ENCODE peak calls at places on chromosome 22, in five cellular contexts. C, F, P, H and D are unnamed samples. For H3K9me3, the result is how much of the 10 kb centered on the place peaks cover.

GRCh38 chr22:49296561-49296960 is 531.1 kb downstream of the BRD1 start:
- DNase-seq in C (peak), F (no peak), H (no peak), P (no peak), D (no peak)

GRCh38 chr22:38460367-38460952 is 5.5 kb upstream of the KCNJ4 start:
- DNase-seq in F (no peak), P (no peak), H (no peak), C (no peak), D (no peak)

GRCh38 chr22:29093501-29093921 is 20.7 kb downstream of the KREMEN1 start:
- DNase-seq in C (no peak), P (no peak), F (no peak), H (no peak), D (no peak)

GRCh38 chr22:32422062-32422461 is 10.0 kb upstream of the RTCB start:
- DNase-seq in P (no peak), F (no peak), H (no peak), C (no peak), D (no peak)

GRCh38 chr22:38218661-38219331 is 17.0 kb downstream of the MAFF start:
- DNase-seq in P (peak), C (peak), H (peak), F (peak), D (peak)

GRCh38 chr22:33898121-33898520 is 22.2 kb downstream of the LARGE1 start:
- DNase-seq in C (no peak), P (no peak), H (no peak), F (no peak), D (no peak)

GRCh38 chr22:18012528-18012927 is 11.8 kb downstream of the MICAL3 start:
- DNase-seq in P (no peak), F (no peak), C (no peak), H (no peak), D (no peak)

GRCh38 chr22:19055801-19056200 is 66.4 kb downstream of the DGCR2 start:
- DNase-seq in F (no peak), H (no peak), P (no peak), C (no peak), D (no peak)

GRCh38 chr22:20114506-20115475 is 1.1 kb upstream of the RANBP1 start:
- DNase-seq in P (no peak), H (no peak), C (no peak), F (no peak), D (no peak)

GRCh38 chr22:19463491-19464469 is 15.2 kb downstream of the UFD1 start:
- DNase-seq in P (no peak), F (peak), C (no peak), H (no peak), D (no peak)

GRCh38 chr22:28909375-28909774 is 26.0 kb downstream of the ZNRF3 start:
- DNase-seq in P (no peak), F (no peak), C (no peak), H (no peak), D (no peak)

GRCh38 chr22:44192098-44192810 is 11.5 kb downstream of the PARVG start:
- DNase-seq in C (peak), H (no peak), P (peak), F (no peak), D (no peak)

DNA sequence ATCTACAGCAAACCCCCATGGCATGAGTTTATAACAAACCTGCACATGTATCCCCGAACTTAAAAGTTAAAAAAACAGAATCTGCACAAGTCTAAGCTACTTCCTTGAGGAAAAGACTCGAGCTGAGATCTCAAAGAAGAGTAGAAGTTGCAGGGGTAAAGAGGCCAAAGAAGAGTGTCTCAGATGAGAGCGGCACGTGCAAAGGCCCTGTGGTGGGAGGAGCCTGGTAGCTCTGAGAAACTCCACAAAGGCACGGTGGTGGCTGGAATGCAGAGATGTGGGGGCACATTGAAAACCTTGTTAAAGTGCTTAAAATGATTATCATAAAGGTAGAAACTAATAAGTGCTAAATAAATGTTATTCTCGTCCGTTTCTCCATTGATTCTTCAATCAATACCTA is 103.2 kb upstream of the GRK3 start:
- DNase-seq in F (no peak), P (no peak), C (no peak), H (no peak), D (no peak)
- TF ChIP-seq POLR2A in F (no peak), P (no peak), C (no peak), H (no peak), D (no peak)

GRCh38 chr22:37201066-37201820 is 11.0 kb downstream of the SSTR3 start:
- DNase-seq in H (no peak), F (no peak), P (no peak), C (no peak), D (no peak)

GRCh38 chr22:37198290-37199102 is 10.4 kb upstream of the C1QTNF6 start:
- DNase-seq in C (peak), H (peak), P (peak), F (peak), D (peak)

GRCh38 chr22:37199103-37199838 is 11.2 kb upstream of the C1QTNF6 start:
- DNase-seq in P (peak), C (peak), F (peak), H (peak), D (peak)

GRCh38 chr22:37197451-37198289 is 9.6 kb upstream of the C1QTNF6 start:
- DNase-seq in F (no peak), P (peak), C (no peak), H (peak), D (peak)

GRCh38 chr22:37199839-37200161 is 11.8 kb upstream of the C1QTNF6 start:
- DNase-seq in F (no peak), C (no peak), P (no peak), H (peak), D (no peak)
- TF ChIP-seq CTCF in F (no peak), C (no peak), P (no peak), H (peak), D (no peak)

GRCh38 chr22:35174398-35174797 is 82.9 kb upstream of the HMGXB4 start:
- DNase-seq in P (no peak), F (no peak), H (no peak), C (no peak), D (no peak)
- H3K9me3 ChIP-seq in P (under half), F (under half), H (under half), C (under half), D (under half)

DNA sequence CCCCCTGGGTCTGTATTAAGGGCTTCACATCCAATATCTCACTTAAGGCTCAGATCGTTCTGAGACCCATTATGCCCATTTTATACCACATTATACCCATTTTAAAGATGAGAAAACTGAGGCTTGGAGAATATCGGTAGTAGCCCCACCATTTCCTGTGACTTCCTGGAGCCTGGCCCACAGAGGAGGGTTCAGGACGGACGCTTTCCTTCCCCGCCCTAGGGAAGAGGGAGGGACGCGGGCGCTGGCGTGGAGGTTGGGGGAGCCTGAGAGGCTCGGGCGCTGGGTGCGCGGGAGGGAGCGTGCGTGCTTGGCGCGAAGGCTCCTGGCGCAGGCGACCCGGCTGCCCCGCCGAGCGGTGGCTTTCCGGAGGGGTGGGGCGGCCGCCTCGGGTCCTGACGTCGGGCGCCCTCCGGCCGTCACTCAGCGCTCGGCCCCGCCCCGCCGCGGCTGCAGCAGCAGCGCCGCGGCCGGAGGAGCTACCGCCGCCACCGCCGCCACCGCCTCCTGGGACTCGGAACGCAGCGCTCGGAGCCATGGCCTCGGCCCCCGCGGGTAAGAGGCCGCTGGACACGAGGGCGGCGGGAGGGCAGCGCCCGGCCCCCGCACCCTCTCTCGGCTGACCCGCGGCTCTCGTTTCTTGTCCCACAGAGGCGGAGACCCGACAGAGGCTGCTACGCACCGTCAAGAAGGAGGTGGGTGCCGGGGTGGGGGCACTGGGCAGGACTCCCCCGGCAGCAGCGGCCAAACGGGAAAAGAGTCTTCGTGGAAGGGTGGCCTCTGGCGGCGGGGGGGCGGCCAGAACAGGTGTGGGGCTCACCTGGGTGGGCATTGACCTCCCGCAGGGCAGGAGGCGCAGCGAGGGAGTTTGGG is at the start of gene SGSM1:
- DNase-seq in H (peak), P (peak), F (peak), C (peak), D (peak)
- TF ChIP-seq POLR2A in H (no peak), P (peak), F (peak), C (no peak), D (no peak)

GRCh38 chr22:30667486-30668305 is at the start of gene DUSP18:
- DNase-seq in C (peak), P (peak), F (peak), H (peak), D (peak)
- TF ChIP-seq CTCF in C (peak), P (peak), F (peak), H (peak), D (peak)

GRCh38 chr22:23144432-23144831 is 845 bp upstream of the RAB36 start:
- DNase-seq in F (no peak), H (no peak), P (no peak), C (no peak), D (no peak)
- H3K9me3 ChIP-seq in F (under half), H (under half), P (under half), C (under half), D (under half)

GRCh38 chr22:39920134-39920743 is 19.4 kb downstream of the GRAP2 start:
- DNase-seq in H (no peak), C (no peak), F (no peak), P (no peak), D (no peak)
- TF ChIP-seq POLR2A in H (no peak), C (no peak), F (no peak), P (no peak), D (no peak)

DNA sequence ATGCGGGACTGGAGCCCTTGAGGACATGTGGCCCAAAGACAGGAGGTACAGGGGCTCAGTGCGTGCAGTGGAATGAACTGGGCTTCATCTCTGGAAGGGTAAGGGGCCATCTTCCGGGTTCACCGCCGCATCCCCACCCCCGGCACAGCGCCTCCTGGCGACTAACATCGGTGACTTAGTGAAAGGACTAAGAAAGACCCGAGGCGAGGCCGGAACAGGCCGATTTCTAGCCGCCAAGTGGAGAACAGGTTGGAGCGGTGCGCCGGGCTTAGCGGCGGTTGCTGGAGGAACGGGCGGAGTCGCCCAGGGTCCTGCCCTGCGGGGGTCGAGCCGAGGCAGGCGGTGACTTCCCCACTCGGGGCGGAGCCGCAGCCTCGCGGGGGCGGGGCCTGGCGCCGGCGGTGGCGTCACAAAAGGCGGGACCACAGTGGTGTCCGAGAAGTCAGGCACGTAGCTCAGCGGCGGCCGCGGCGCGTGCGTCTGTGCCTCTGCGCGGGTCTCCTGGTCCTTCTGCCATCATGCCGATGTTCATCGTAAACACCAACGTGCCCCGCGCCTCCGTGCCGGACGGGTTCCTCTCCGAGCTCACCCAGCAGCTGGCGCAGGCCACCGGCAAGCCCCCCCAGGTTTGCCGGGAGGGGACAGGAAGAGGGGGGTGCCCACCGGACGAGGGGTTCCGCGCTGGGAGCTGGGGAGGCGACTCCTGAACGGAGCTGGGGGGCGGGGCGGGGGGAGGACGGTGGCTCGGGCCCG is at the start of gene MIF:
- DNase-seq in H (peak), C (peak), F (peak), P (peak), D (peak)
- TF ChIP-seq CTCF in H (peak), C (peak), F (peak), P (peak), D (peak)

DNA sequence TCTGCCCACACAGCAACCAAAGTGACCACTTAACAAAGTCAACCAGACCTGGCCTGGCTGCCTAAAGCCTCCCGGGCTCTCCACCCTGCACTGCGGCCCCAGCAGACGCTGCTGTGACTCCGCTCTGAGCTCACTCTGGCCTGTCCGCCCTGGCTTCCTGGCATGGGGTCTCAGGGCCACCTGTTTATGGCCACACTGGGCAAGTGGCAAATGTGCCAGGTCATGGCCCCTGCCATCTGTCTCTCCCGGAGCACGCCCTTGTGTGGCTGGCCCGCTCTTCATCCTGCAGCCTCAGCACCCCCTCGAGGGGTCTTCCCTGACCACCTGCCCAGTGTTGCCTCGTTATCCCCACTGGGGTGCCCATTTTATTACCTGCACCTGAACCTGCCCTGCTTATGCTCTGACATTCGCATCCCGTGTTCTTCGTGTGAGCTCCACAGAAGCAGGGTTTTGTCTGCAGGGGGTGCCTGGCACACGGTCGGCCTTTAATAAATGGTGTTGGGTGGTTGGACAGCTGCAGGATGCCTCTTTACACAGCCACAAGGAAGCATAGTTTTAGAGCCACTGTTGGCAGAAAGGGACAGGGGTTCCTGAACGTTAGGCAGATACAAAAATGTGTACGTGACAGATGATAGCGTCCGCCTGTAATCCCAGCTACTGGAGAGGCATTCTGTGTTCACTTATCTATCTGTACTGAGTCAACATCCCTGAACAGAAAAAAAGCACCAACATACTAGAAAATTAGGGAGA is 785.6 kb downstream of the TBC1D22A start:
- DNase-seq in P (no peak), C (no peak), F (no peak), H (no peak), D (no peak)
- H3K9me3 ChIP-seq in P (under half), C (half or more), F (under half), H (under half), D (under half)